ENCODE peak calls at places on chromosomes 11 and 22, in four cellular contexts. One of them, this sample, is unnamed.

GRCh38 chr22:11066458-11067285 is 4461.3 kb upstream of the OR11H1 start:
- DNase-seq in fibroblast of lung: no peak
- DNase-seq in CD4-positive, CD25-positive, alpha-beta regulatory T cell: no peak
- DNase-seq in H7: peak; percentile 61
- DNase-seq in this sample: no peak

GRCh38 chr22:27715078-27715477 is 86.5 kb downstream of the MN1 start:
- DNase-seq in H7: no peak
- DNase-seq in CD4-positive, CD25-positive, alpha-beta regulatory T cell: no peak
- DNase-seq in fibroblast of lung: no peak
- DNase-seq in this sample: no peak

GRCh38 chr11:35009191-35009940 is 92.9 kb downstream of the PDHX start:
- DNase-seq in CD4-positive, CD25-positive, alpha-beta regulatory T cell: no peak
- DNase-seq in H7: no peak
- DNase-seq in fibroblast of lung: peak; percentile 54
- DNase-seq in this sample: peak; percentile 65

GRCh38 chr11:134780486-134781155 is 368.6 kb upstream of the B3GAT1 start:
- DNase-seq in H7: no peak
- DNase-seq in fibroblast of lung: no peak
- DNase-seq in CD4-positive, CD25-positive, alpha-beta regulatory T cell: no peak
- DNase-seq in this sample: no peak

GRCh38 chr11:64729851-64730382 is 6.9 kb upstream of the NRXN2 start:
- DNase-seq in CD4-positive, CD25-positive, alpha-beta regulatory T cell: no peak
- DNase-seq in fibroblast of lung: no peak
- DNase-seq in H7: peak; percentile 96
- DNase-seq in this sample: no peak

GRCh38 chr11:132942611-132943324 is 589.5 kb downstream of the OPCML start:
- DNase-seq in fibroblast of lung: peak; percentile 0
- DNase-seq in H7: peak; percentile 78
- DNase-seq in CD4-positive, CD25-positive, alpha-beta regulatory T cell: no peak
- DNase-seq in this sample: no peak

GRCh38 chr22:27775087-27775697 is 26.4 kb downstream of the MN1 start:
- DNase-seq in H7: no peak
- DNase-seq in CD4-positive, CD25-positive, alpha-beta regulatory T cell: no peak
- DNase-seq in fibroblast of lung: no peak
- DNase-seq in this sample: no peak

GRCh38 chr22:23150762-23151161 is 5.5 kb downstream of the RAB36 start:
- DNase-seq in fibroblast of lung: no peak
- DNase-seq in H7: peak; percentile 28
- DNase-seq in CD4-positive, CD25-positive, alpha-beta regulatory T cell: no peak
- DNase-seq in this sample: no peak

GRCh38 chr22:24894220-24894975 is 52.1 kb downstream of the LHFPL7 start:
- DNase-seq in fibroblast of lung: peak; percentile 97
- DNase-seq in H7: peak; percentile 51
- DNase-seq in CD4-positive, CD25-positive, alpha-beta regulatory T cell: no peak
- DNase-seq in this sample: peak; percentile 77

GRCh38 chr22:37282385-37282677 is at the start of gene CYTH4:
- DNase-seq in H7: peak; percentile 27
- DNase-seq in fibroblast of lung: no peak
- DNase-seq in CD4-positive, CD25-positive, alpha-beta regulatory T cell: peak; percentile 83
- DNase-seq in this sample: no peak

GRCh38 chr22:47102648-47103047 is 340.2 kb downstream of the TBC1D22A start:
- DNase-seq in fibroblast of lung: no peak
- DNase-seq in CD4-positive, CD25-positive, alpha-beta regulatory T cell: no peak
- DNase-seq in H7: peak; percentile 84
- DNase-seq in this sample: no peak

GRCh38 chr11:27468209-27468608 is 4.4 kb downstream of the LGR4 start:
- DNase-seq in fibroblast of lung: peak; percentile 50
- DNase-seq in CD4-positive, CD25-positive, alpha-beta regulatory T cell: no peak
- DNase-seq in H7: no peak
- DNase-seq in this sample: no peak

GRCh38 chr11:124840666-124841065 is 24.6 kb upstream of the ROBO3 start:
- DNase-seq in CD4-positive, CD25-positive, alpha-beta regulatory T cell: no peak
- DNase-seq in fibroblast of lung: no peak
- DNase-seq in H7: no peak
- DNase-seq in this sample: no peak

GRCh38 chr11:124837491-124837856 is 27.8 kb upstream of the ROBO3 start:
- DNase-seq in fibroblast of lung: peak; percentile 93
- DNase-seq in H7: peak; percentile 76
- DNase-seq in CD4-positive, CD25-positive, alpha-beta regulatory T cell: peak; percentile 44
- DNase-seq in this sample: peak; percentile 74

GRCh38 chr11:124839972-124840621 is 25.1 kb upstream of the ROBO3 start:
- DNase-seq in CD4-positive, CD25-positive, alpha-beta regulatory T cell: no peak
- DNase-seq in fibroblast of lung: no peak
- DNase-seq in H7: no peak
- DNase-seq in this sample: no peak

GRCh38 chr11:124841186-124841585 is 24.0 kb upstream of the ROBO3 start:
- DNase-seq in H7: no peak
- DNase-seq in fibroblast of lung: no peak
- DNase-seq in CD4-positive, CD25-positive, alpha-beta regulatory T cell: no peak
- DNase-seq in this sample: no peak

DNA sequence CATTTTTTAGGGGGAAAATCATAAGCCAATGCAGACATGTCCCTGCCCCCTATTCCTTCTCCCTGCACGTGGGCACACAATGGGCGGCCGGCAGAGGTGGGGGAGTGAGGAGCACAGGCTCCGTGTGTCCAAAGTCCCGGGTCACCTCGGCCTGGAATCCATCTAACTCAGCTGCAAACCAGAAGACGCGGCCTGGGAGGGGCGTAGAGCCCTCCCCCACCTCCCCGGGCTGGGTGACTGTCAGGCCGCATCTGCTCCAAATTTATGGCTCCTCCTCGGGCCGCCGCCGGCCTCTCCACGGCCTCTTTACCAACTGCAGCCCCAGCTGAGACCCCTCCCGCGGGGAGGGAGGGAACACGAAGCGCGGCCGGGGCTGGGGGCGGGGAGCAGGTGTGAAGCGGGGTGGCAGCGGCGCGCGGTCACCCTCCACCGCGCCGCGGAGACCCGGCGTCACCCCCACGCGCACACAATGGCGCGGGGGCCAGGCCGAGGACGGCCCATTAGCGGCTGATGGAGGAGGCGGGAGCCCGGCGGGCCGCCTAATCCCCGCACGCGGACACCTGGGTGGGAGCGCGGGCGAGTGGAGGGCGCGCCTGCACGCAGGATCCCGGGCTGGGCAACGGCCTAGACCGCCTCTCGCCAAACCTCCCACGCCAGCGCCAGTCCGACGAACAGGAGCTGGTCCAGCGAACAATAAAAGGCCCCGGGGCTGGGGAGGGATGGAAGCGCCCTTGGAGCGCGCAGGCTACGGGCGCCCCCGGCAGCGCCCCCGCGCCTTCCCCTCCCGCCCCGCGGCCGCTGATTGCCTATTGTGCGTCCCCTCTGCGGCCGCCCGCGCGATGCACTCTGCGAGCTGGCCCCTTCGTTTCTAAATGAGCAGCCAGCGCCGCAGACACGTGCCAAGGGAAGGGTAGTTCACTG is 25.9 kb upstream of the ROBO3 start:
- DNase-seq in CD4-positive, CD25-positive, alpha-beta regulatory T cell: no peak
- DNase-seq in H7: peak; percentile 84
- DNase-seq in fibroblast of lung: no peak
- DNase-seq in this sample: no peak
- H3K4me3 ChIP-seq in CD4-positive, CD25-positive, alpha-beta regulatory T cell: no peak overlapping the region
- H3K4me3 ChIP-seq in H7: peak overlapping the region; percentile 31
- H3K4me3 ChIP-seq in fibroblast of lung: no peak overlapping the region
- H3K4me3 ChIP-seq in this sample: peak overlapping the region; percentile 45

DNA sequence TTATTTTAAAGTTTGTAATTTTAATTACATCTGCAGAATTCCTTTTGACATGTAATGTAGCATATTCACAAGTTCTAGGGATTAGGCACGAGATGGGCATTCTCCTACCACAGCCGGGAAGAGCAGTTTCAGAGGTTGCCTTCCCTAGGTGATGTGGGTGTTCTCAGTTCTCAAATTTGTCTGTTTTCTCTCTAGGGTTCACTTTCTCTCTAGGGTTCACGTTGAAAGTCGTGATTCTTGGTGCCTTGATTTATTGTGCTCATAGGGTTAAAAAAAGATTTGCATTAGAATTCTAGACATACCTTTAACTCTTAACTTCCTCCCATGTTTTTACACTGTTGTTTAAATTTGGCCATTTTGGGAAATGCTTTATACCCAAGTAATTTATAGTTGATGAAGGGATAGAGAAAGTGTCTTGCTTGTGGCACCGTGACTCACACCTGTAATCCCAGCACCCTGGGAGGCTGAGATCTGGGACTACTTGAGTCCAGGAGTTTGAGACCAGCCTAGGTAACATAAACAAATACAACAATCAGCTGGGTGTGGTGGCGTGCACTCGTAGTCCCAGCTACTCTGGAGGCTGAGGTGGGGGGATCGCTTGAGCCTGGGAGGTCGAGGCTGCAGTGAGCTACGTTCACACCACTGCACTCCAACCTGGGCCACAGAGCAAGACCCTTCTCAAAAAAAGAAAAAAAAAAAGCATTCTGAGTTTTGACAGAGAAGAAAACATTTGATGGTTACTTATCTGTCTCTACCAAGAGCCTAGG is 3.6 kb downstream of the MED15 start:
- DNase-seq in H7: no peak
- DNase-seq in fibroblast of lung: no peak
- DNase-seq in CD4-positive, CD25-positive, alpha-beta regulatory T cell: no peak
- DNase-seq in this sample: no peak
- H3K4me3 ChIP-seq in H7: no peak overlapping the region
- H3K4me3 ChIP-seq in fibroblast of lung: no peak overlapping the region
- H3K4me3 ChIP-seq in CD4-positive, CD25-positive, alpha-beta regulatory T cell: peak overlapping the region; percentile 90
- H3K4me3 ChIP-seq in this sample: no peak overlapping the region

DNA sequence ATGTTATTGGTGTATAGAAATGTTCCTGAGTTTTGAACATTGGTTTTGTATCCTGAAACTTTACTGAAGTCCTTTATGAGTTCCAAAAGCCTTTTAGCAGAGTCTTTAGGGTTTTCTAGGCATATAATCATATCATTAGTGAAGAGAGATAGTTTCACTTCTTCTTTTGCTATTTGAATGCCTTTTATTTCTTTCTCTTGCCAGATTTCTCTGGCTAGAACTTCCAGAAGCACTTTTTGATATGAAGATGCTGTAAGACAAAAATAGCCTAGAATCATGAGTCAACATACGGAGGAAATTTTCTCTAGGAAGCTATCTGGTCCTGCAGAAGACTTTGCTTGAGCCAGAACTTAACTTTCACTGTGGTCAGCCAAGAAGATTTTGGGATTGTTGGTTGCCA is 86.7 kb upstream of the IZUMO1R start:
- DNase-seq in H7: no peak
- DNase-seq in fibroblast of lung: no peak
- DNase-seq in CD4-positive, CD25-positive, alpha-beta regulatory T cell: no peak
- DNase-seq in this sample: no peak
- H3K4me3 ChIP-seq in H7: no peak overlapping the region
- H3K4me3 ChIP-seq in fibroblast of lung: no peak overlapping the region
- H3K4me3 ChIP-seq in CD4-positive, CD25-positive, alpha-beta regulatory T cell: no peak overlapping the region
- H3K4me3 ChIP-seq in this sample: no peak overlapping the region

GRCh38 chr11:69986421-69987229 is 91.5 kb upstream of the ANO1 start:
- DNase-seq in fibroblast of lung: no peak
- DNase-seq in H7: peak; percentile 60
- DNase-seq in CD4-positive, CD25-positive, alpha-beta regulatory T cell: no peak
- DNase-seq in this sample: no peak
- H3K4me3 ChIP-seq in fibroblast of lung: no peak overlapping the region
- H3K4me3 ChIP-seq in H7: peak overlapping the region; percentile 49
- H3K4me3 ChIP-seq in CD4-positive, CD25-positive, alpha-beta regulatory T cell: no peak overlapping the region
- H3K4me3 ChIP-seq in this sample: no peak overlapping the region

DNA sequence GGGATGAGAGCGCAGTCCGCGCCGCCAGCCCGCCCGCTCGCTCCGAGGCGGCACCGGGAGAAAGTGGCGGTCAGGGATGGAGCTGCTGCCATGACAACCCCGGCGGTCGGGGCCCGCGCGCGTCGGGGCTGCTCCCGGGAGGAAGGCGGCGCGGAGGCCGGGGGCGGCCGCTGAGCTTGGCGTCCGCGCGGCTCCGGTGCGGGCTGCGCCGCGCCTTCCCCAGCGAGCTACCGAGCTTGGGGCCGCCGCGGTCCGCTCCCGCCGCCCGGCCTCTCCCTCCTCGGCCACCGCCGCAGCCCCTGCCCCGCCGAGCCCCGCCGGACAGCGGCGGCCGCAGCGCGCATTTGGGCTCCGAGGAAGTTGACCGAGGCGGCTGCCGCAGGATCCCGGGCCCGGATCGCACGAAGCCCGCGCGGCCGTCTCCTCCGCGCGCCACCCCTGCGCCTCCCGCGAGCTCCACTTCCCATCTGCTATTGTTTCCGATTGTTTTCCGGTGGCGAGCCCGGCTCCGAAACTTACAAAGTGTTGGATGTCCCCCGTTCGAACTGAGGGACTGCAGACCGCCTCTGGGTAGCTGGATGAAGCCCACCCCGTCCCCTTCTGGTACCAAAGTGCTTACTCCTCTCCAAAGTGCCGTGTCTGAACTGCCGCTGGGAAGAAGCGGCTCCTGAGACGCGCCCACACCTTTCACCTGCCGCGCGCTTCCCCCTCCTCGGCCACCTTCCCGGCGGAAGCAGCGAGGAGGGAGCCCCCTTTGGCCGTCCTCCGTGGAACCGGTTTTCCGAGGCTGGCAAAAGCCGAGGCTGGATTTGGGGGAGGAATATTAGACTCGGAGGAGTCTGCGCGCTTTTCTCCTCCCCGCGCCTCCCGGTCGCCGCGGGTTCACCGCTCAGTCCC is 540.3 kb downstream of the NTM start:
- DNase-seq in fibroblast of lung: peak; percentile 48
- DNase-seq in H7: peak; percentile 81
- DNase-seq in CD4-positive, CD25-positive, alpha-beta regulatory T cell: no peak
- DNase-seq in this sample: no peak
- H3K4me3 ChIP-seq in fibroblast of lung: peak overlapping the region; percentile 72
- H3K4me3 ChIP-seq in H7: peak overlapping the region; percentile 70
- H3K4me3 ChIP-seq in CD4-positive, CD25-positive, alpha-beta regulatory T cell: no peak overlapping the region
- H3K4me3 ChIP-seq in this sample: peak overlapping the region; percentile 67

GRCh38 chr11:30485222-30485621 is 100.9 kb downstream of the MPPED2 start:
- DNase-seq in CD4-positive, CD25-positive, alpha-beta regulatory T cell: no peak
- DNase-seq in fibroblast of lung: no peak
- DNase-seq in H7: no peak
- DNase-seq in this sample: no peak

GRCh38 chr11:30489076-30489475 is 97.1 kb downstream of the MPPED2 start:
- DNase-seq in H7: no peak
- DNase-seq in fibroblast of lung: no peak
- DNase-seq in CD4-positive, CD25-positive, alpha-beta regulatory T cell: no peak
- DNase-seq in this sample: no peak

GRCh38 chr11:30489513-30489912 is 96.6 kb downstream of the MPPED2 start:
- DNase-seq in CD4-positive, CD25-positive, alpha-beta regulatory T cell: no peak
- DNase-seq in fibroblast of lung: no peak
- DNase-seq in H7: no peak
- DNase-seq in this sample: no peak

GRCh38 chr11:30487200-30487898 is 98.8 kb downstream of the MPPED2 start:
- DNase-seq in H7: no peak
- DNase-seq in fibroblast of lung: peak; percentile 74
- DNase-seq in CD4-positive, CD25-positive, alpha-beta regulatory T cell: no peak
- DNase-seq in this sample: peak; percentile 22

DNA sequence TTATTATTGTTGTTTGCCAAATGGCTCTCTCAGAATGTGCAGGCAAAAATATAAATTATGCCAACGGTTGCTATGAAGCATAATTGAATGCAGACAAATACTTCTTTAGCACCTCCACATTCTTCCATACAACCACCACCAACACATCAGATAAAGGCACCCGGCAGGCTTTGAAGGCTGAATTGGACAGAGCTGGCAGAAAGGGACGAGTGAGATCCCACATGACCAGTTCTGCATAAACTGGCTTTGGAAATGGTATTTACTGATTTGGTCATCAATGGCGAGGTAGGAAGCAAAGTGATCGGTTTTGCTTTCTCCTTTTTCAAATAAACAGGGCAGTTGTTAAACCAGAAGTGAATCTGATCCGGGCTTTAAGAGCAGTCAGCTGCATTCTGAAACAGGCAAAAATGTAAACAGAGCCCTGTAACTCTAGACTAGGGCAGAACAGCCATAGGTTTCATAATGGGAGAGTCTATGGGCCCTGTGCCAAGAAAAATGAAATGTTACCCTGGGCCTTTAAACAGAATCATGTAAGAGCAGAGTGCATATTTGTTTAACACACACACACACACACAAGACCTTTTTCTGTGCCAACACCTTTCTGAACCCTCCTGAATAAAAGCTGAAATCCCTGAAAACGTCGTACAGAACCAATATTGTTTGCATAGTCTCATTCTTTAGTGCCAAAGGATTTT is 97.7 kb downstream of the MPPED2 start:
- DNase-seq in CD4-positive, CD25-positive, alpha-beta regulatory T cell: no peak
- DNase-seq in H7: no peak
- DNase-seq in fibroblast of lung: peak; percentile 95
- DNase-seq in this sample: peak; percentile 66
- H3K4me3 ChIP-seq in CD4-positive, CD25-positive, alpha-beta regulatory T cell: no peak overlapping the region
- H3K4me3 ChIP-seq in H7: no peak overlapping the region
- H3K4me3 ChIP-seq in fibroblast of lung: peak overlapping the region; percentile 53
- H3K4me3 ChIP-seq in this sample: no peak overlapping the region

This sample was measured in skeletal muscle cell.